ENCODE peak calls at places on chromosomes 1 and 21, in ten cellular contexts. One of them, this sample, is unnamed.

GRCh38 chr21:37578471-37579126 is 212.0 kb downstream of the DYRK1A start:
- DNase-seq in D341Med: no peak
- DNase-seq in stimulated activated CD4-positive, alpha-beta T cell treated with anti-CD3 and anti-CD28 coated beads, Interleukin-2, amount 100 ng/mL, for 48 hours: no peak
- DNase-seq in uterus: no peak
- DNase-seq in T-helper 22 cell: no peak
- DNase-seq in epithelial cell of esophagus: no peak
- DNase-seq in activated CD8-positive, alpha-beta memory T cell treated with anti-CD3 and anti-CD28 coated beads, Interleukin-2, amount 50 U/mL, for 48 hours: no peak
- DNase-seq in NCI-H1092 treated with DMSO at 0.1 percent for 48 hours: no peak
- DNase-seq in pancreas: no peak
- DNase-seq in GM10248: no peak
- DNase-seq in this sample: no peak

GRCh38 chr1:43358121-43358745 is 548 bp upstream of the CDC20 start:
- DNase-seq in D341Med: peak
- DNase-seq in epithelial cell of esophagus: peak
- DNase-seq in pancreas: no peak
- DNase-seq in T-helper 22 cell: no peak
- DNase-seq in uterus: no peak
- DNase-seq in NCI-H1092 treated with DMSO at 0.1 percent for 48 hours: no peak
- DNase-seq in activated CD8-positive, alpha-beta memory T cell treated with anti-CD3 and anti-CD28 coated beads, Interleukin-2, amount 50 U/mL, for 48 hours: no peak
- DNase-seq in GM10248: peak
- DNase-seq in stimulated activated CD4-positive, alpha-beta T cell treated with anti-CD3 and anti-CD28 coated beads, Interleukin-2, amount 100 ng/mL, for 48 hours: no peak
- DNase-seq in this sample: no peak

GRCh38 chr1:157784801-157785200 is 7.9 kb upstream of the FCRL2 start:
- DNase-seq in uterus: no peak
- DNase-seq in pancreas: no peak
- DNase-seq in D341Med: no peak
- DNase-seq in GM10248: no peak
- DNase-seq in NCI-H1092 treated with DMSO at 0.1 percent for 48 hours: no peak
- DNase-seq in stimulated activated CD4-positive, alpha-beta T cell treated with anti-CD3 and anti-CD28 coated beads, Interleukin-2, amount 100 ng/mL, for 48 hours: no peak
- DNase-seq in T-helper 22 cell: no peak
- DNase-seq in activated CD8-positive, alpha-beta memory T cell treated with anti-CD3 and anti-CD28 coated beads, Interleukin-2, amount 50 U/mL, for 48 hours: no peak
- DNase-seq in epithelial cell of esophagus: no peak
- DNase-seq in this sample: no peak

GRCh38 chr21:36719614-36720013 is 20.7 kb downstream of the SIM2 start:
- DNase-seq in epithelial cell of esophagus: no peak
- DNase-seq in uterus: no peak
- DNase-seq in activated CD8-positive, alpha-beta memory T cell treated with anti-CD3 and anti-CD28 coated beads, Interleukin-2, amount 50 U/mL, for 48 hours: no peak
- DNase-seq in GM10248: no peak
- DNase-seq in pancreas: peak
- DNase-seq in NCI-H1092 treated with DMSO at 0.1 percent for 48 hours: no peak
- DNase-seq in T-helper 22 cell: no peak
- DNase-seq in stimulated activated CD4-positive, alpha-beta T cell treated with anti-CD3 and anti-CD28 coated beads, Interleukin-2, amount 100 ng/mL, for 48 hours: no peak
- DNase-seq in D341Med: no peak
- DNase-seq in this sample: no peak

GRCh38 chr1:71093938-71094337 is 13.1 kb upstream of the ZRANB2 start:
- DNase-seq in D341Med: no peak
- DNase-seq in epithelial cell of esophagus: peak
- DNase-seq in NCI-H1092 treated with DMSO at 0.1 percent for 48 hours: no peak
- DNase-seq in activated CD8-positive, alpha-beta memory T cell treated with anti-CD3 and anti-CD28 coated beads, Interleukin-2, amount 50 U/mL, for 48 hours: no peak
- DNase-seq in pancreas: no peak
- DNase-seq in stimulated activated CD4-positive, alpha-beta T cell treated with anti-CD3 and anti-CD28 coated beads, Interleukin-2, amount 100 ng/mL, for 48 hours: no peak
- DNase-seq in GM10248: no peak
- DNase-seq in uterus: no peak
- DNase-seq in T-helper 22 cell: no peak
- DNase-seq in this sample: no peak

GRCh38 chr1:202998836-202999750 is 8.1 kb upstream of the TMEM183A start:
- DNase-seq in activated CD8-positive, alpha-beta memory T cell treated with anti-CD3 and anti-CD28 coated beads, Interleukin-2, amount 50 U/mL, for 48 hours: peak
- DNase-seq in D341Med: peak
- DNase-seq in GM10248: peak
- DNase-seq in epithelial cell of esophagus: peak
- DNase-seq in uterus: peak
- DNase-seq in NCI-H1092 treated with DMSO at 0.1 percent for 48 hours: peak
- DNase-seq in T-helper 22 cell: peak
- DNase-seq in pancreas: peak
- DNase-seq in stimulated activated CD4-positive, alpha-beta T cell treated with anti-CD3 and anti-CD28 coated beads, Interleukin-2, amount 100 ng/mL, for 48 hours: peak
- DNase-seq in this sample: no peak

GRCh38 chr1:20785907-20786309 is 1.2 kb downstream of the HP1BP3 start:
- DNase-seq in D341Med: peak
- DNase-seq in NCI-H1092 treated with DMSO at 0.1 percent for 48 hours: peak
- DNase-seq in stimulated activated CD4-positive, alpha-beta T cell treated with anti-CD3 and anti-CD28 coated beads, Interleukin-2, amount 100 ng/mL, for 48 hours: no peak
- DNase-seq in uterus: no peak
- DNase-seq in GM10248: peak
- DNase-seq in pancreas: no peak
- DNase-seq in epithelial cell of esophagus: no peak
- DNase-seq in T-helper 22 cell: no peak
- DNase-seq in activated CD8-positive, alpha-beta memory T cell treated with anti-CD3 and anti-CD28 coated beads, Interleukin-2, amount 50 U/mL, for 48 hours: no peak
- DNase-seq in this sample: no peak

GRCh38 chr1:88799433-88799832 is 91.9 kb downstream of the GTF2B start:
- DNase-seq in epithelial cell of esophagus: no peak
- DNase-seq in NCI-H1092 treated with DMSO at 0.1 percent for 48 hours: no peak
- DNase-seq in D341Med: no peak
- DNase-seq in stimulated activated CD4-positive, alpha-beta T cell treated with anti-CD3 and anti-CD28 coated beads, Interleukin-2, amount 100 ng/mL, for 48 hours: no peak
- DNase-seq in pancreas: no peak
- DNase-seq in GM10248: no peak
- DNase-seq in T-helper 22 cell: no peak
- DNase-seq in uterus: no peak
- DNase-seq in activated CD8-positive, alpha-beta memory T cell treated with anti-CD3 and anti-CD28 coated beads, Interleukin-2, amount 50 U/mL, for 48 hours: no peak
- DNase-seq in this sample: no peak

GRCh38 chr1:164155337-164155850 is 403.6 kb upstream of the PBX1 start:
- DNase-seq in NCI-H1092 treated with DMSO at 0.1 percent for 48 hours: no peak
- DNase-seq in epithelial cell of esophagus: no peak
- DNase-seq in stimulated activated CD4-positive, alpha-beta T cell treated with anti-CD3 and anti-CD28 coated beads, Interleukin-2, amount 100 ng/mL, for 48 hours: no peak
- DNase-seq in pancreas: no peak
- DNase-seq in D341Med: peak
- DNase-seq in activated CD8-positive, alpha-beta memory T cell treated with anti-CD3 and anti-CD28 coated beads, Interleukin-2, amount 50 U/mL, for 48 hours: no peak
- DNase-seq in GM10248: no peak
- DNase-seq in uterus: no peak
- DNase-seq in T-helper 22 cell: no peak
- DNase-seq in this sample: no peak

GRCh38 chr1:67144696-67145095 is 9.9 kb upstream of the C1orf141 start:
- DNase-seq in pancreas: no peak
- DNase-seq in T-helper 22 cell: no peak
- DNase-seq in D341Med: no peak
- DNase-seq in uterus: no peak
- DNase-seq in NCI-H1092 treated with DMSO at 0.1 percent for 48 hours: no peak
- DNase-seq in GM10248: peak
- DNase-seq in stimulated activated CD4-positive, alpha-beta T cell treated with anti-CD3 and anti-CD28 coated beads, Interleukin-2, amount 100 ng/mL, for 48 hours: no peak
- DNase-seq in activated CD8-positive, alpha-beta memory T cell treated with anti-CD3 and anti-CD28 coated beads, Interleukin-2, amount 50 U/mL, for 48 hours: no peak
- DNase-seq in epithelial cell of esophagus: peak
- DNase-seq in this sample: no peak

GRCh38 chr1:222554177-222554576 is 6.3 kb upstream of the HHIPL2 start:
- DNase-seq in GM10248: no peak
- DNase-seq in uterus: no peak
- DNase-seq in pancreas: no peak
- DNase-seq in T-helper 22 cell: no peak
- DNase-seq in activated CD8-positive, alpha-beta memory T cell treated with anti-CD3 and anti-CD28 coated beads, Interleukin-2, amount 50 U/mL, for 48 hours: no peak
- DNase-seq in stimulated activated CD4-positive, alpha-beta T cell treated with anti-CD3 and anti-CD28 coated beads, Interleukin-2, amount 100 ng/mL, for 48 hours: no peak
- DNase-seq in D341Med: no peak
- DNase-seq in NCI-H1092 treated with DMSO at 0.1 percent for 48 hours: no peak
- DNase-seq in epithelial cell of esophagus: no peak
- DNase-seq in this sample: no peak

GRCh38 chr1:36924282-36924791 is 110.0 kb downstream of the GRIK3 start:
- DNase-seq in D341Med: peak
- DNase-seq in NCI-H1092 treated with DMSO at 0.1 percent for 48 hours: peak
- DNase-seq in activated CD8-positive, alpha-beta memory T cell treated with anti-CD3 and anti-CD28 coated beads, Interleukin-2, amount 50 U/mL, for 48 hours: peak
- DNase-seq in stimulated activated CD4-positive, alpha-beta T cell treated with anti-CD3 and anti-CD28 coated beads, Interleukin-2, amount 100 ng/mL, for 48 hours: peak
- DNase-seq in T-helper 22 cell: no peak
- DNase-seq in epithelial cell of esophagus: peak
- DNase-seq in pancreas: peak
- DNase-seq in GM10248: peak
- DNase-seq in uterus: no peak
- DNase-seq in this sample: no peak

GRCh38 chr21:25898671-25899070 is 163.9 kb downstream of the GABPA start:
- DNase-seq in D341Med: no peak
- DNase-seq in activated CD8-positive, alpha-beta memory T cell treated with anti-CD3 and anti-CD28 coated beads, Interleukin-2, amount 50 U/mL, for 48 hours: no peak
- DNase-seq in stimulated activated CD4-positive, alpha-beta T cell treated with anti-CD3 and anti-CD28 coated beads, Interleukin-2, amount 100 ng/mL, for 48 hours: no peak
- DNase-seq in uterus: no peak
- DNase-seq in NCI-H1092 treated with DMSO at 0.1 percent for 48 hours: no peak
- DNase-seq in pancreas: no peak
- DNase-seq in T-helper 22 cell: no peak
- DNase-seq in GM10248: no peak
- DNase-seq in epithelial cell of esophagus: peak
- DNase-seq in this sample: no peak

GRCh38 chr21:37793660-37794059 is 122.6 kb downstream of the KCNJ6 start:
- DNase-seq in pancreas: no peak
- DNase-seq in T-helper 22 cell: no peak
- DNase-seq in epithelial cell of esophagus: peak
- DNase-seq in stimulated activated CD4-positive, alpha-beta T cell treated with anti-CD3 and anti-CD28 coated beads, Interleukin-2, amount 100 ng/mL, for 48 hours: no peak
- DNase-seq in activated CD8-positive, alpha-beta memory T cell treated with anti-CD3 and anti-CD28 coated beads, Interleukin-2, amount 50 U/mL, for 48 hours: no peak
- DNase-seq in NCI-H1092 treated with DMSO at 0.1 percent for 48 hours: no peak
- DNase-seq in uterus: no peak
- DNase-seq in GM10248: no peak
- DNase-seq in D341Med: no peak
- DNase-seq in this sample: no peak

GRCh38 chr1:241396747-241397691 is 40.0 kb upstream of the RGS7 start:
- DNase-seq in stimulated activated CD4-positive, alpha-beta T cell treated with anti-CD3 and anti-CD28 coated beads, Interleukin-2, amount 100 ng/mL, for 48 hours: no peak
- DNase-seq in uterus: no peak
- DNase-seq in GM10248: no peak
- DNase-seq in epithelial cell of esophagus: peak
- DNase-seq in NCI-H1092 treated with DMSO at 0.1 percent for 48 hours: no peak
- DNase-seq in activated CD8-positive, alpha-beta memory T cell treated with anti-CD3 and anti-CD28 coated beads, Interleukin-2, amount 50 U/mL, for 48 hours: no peak
- DNase-seq in T-helper 22 cell: no peak
- DNase-seq in D341Med: no peak
- DNase-seq in pancreas: no peak
- DNase-seq in this sample: no peak

GRCh38 chr21:33414068-33414467 is 10.9 kb downstream of the IFNGR2 start:
- DNase-seq in epithelial cell of esophagus: no peak
- DNase-seq in NCI-H1092 treated with DMSO at 0.1 percent for 48 hours: no peak
- DNase-seq in T-helper 22 cell: no peak
- DNase-seq in stimulated activated CD4-positive, alpha-beta T cell treated with anti-CD3 and anti-CD28 coated beads, Interleukin-2, amount 100 ng/mL, for 48 hours: no peak
- DNase-seq in activated CD8-positive, alpha-beta memory T cell treated with anti-CD3 and anti-CD28 coated beads, Interleukin-2, amount 50 U/mL, for 48 hours: no peak
- DNase-seq in GM10248: no peak
- DNase-seq in D341Med: no peak
- DNase-seq in pancreas: no peak
- DNase-seq in uterus: no peak
- DNase-seq in this sample: no peak

GRCh38 chr21:38121888-38122705 is 134.7 kb upstream of the KCNJ15 start:
- DNase-seq in T-helper 22 cell: no peak
- DNase-seq in activated CD8-positive, alpha-beta memory T cell treated with anti-CD3 and anti-CD28 coated beads, Interleukin-2, amount 50 U/mL, for 48 hours: no peak
- DNase-seq in stimulated activated CD4-positive, alpha-beta T cell treated with anti-CD3 and anti-CD28 coated beads, Interleukin-2, amount 100 ng/mL, for 48 hours: no peak
- DNase-seq in uterus: no peak
- DNase-seq in D341Med: no peak
- DNase-seq in epithelial cell of esophagus: peak
- DNase-seq in GM10248: no peak
- DNase-seq in NCI-H1092 treated with DMSO at 0.1 percent for 48 hours: no peak
- DNase-seq in pancreas: no peak
- DNase-seq in this sample: no peak

GRCh38 chr1:17046043-17046657 is 7.7 kb downstream of the SDHB start:
- DNase-seq in pancreas: no peak
- DNase-seq in uterus: no peak
- DNase-seq in T-helper 22 cell: no peak
- DNase-seq in NCI-H1092 treated with DMSO at 0.1 percent for 48 hours: peak
- DNase-seq in activated CD8-positive, alpha-beta memory T cell treated with anti-CD3 and anti-CD28 coated beads, Interleukin-2, amount 50 U/mL, for 48 hours: no peak
- DNase-seq in stimulated activated CD4-positive, alpha-beta T cell treated with anti-CD3 and anti-CD28 coated beads, Interleukin-2, amount 100 ng/mL, for 48 hours: no peak
- DNase-seq in epithelial cell of esophagus: peak
- DNase-seq in GM10248: peak
- DNase-seq in D341Med: peak
- DNase-seq in this sample: peak

GRCh38 chr1:68330391-68330790 is 98.1 kb upstream of the WLS start:
- DNase-seq in stimulated activated CD4-positive, alpha-beta T cell treated with anti-CD3 and anti-CD28 coated beads, Interleukin-2, amount 100 ng/mL, for 48 hours: no peak
- DNase-seq in GM10248: no peak
- DNase-seq in D341Med: no peak
- DNase-seq in pancreas: no peak
- DNase-seq in NCI-H1092 treated with DMSO at 0.1 percent for 48 hours: no peak
- DNase-seq in activated CD8-positive, alpha-beta memory T cell treated with anti-CD3 and anti-CD28 coated beads, Interleukin-2, amount 50 U/mL, for 48 hours: no peak
- DNase-seq in epithelial cell of esophagus: no peak
- DNase-seq in T-helper 22 cell: no peak
- DNase-seq in uterus: no peak
- DNase-seq in this sample: no peak

GRCh38 chr1:111412839-111413238 is 14.7 kb downstream of the OVGP1 start:
- DNase-seq in pancreas: no peak
- DNase-seq in uterus: no peak
- DNase-seq in activated CD8-positive, alpha-beta memory T cell treated with anti-CD3 and anti-CD28 coated beads, Interleukin-2, amount 50 U/mL, for 48 hours: no peak
- DNase-seq in D341Med: no peak
- DNase-seq in NCI-H1092 treated with DMSO at 0.1 percent for 48 hours: no peak
- DNase-seq in stimulated activated CD4-positive, alpha-beta T cell treated with anti-CD3 and anti-CD28 coated beads, Interleukin-2, amount 100 ng/mL, for 48 hours: no peak
- DNase-seq in T-helper 22 cell: no peak
- DNase-seq in epithelial cell of esophagus: no peak
- DNase-seq in GM10248: no peak
- DNase-seq in this sample: no peak

GRCh38 chr21:37082375-37082774 is 9.3 kb downstream of the TTC3 start:
- DNase-seq in GM10248: no peak
- DNase-seq in epithelial cell of esophagus: no peak
- DNase-seq in stimulated activated CD4-positive, alpha-beta T cell treated with anti-CD3 and anti-CD28 coated beads, Interleukin-2, amount 100 ng/mL, for 48 hours: no peak
- DNase-seq in uterus: no peak
- DNase-seq in pancreas: no peak
- DNase-seq in T-helper 22 cell: no peak
- DNase-seq in NCI-H1092 treated with DMSO at 0.1 percent for 48 hours: no peak
- DNase-seq in D341Med: no peak
- DNase-seq in activated CD8-positive, alpha-beta memory T cell treated with anti-CD3 and anti-CD28 coated beads, Interleukin-2, amount 50 U/mL, for 48 hours: no peak
- DNase-seq in this sample: no peak

GRCh38 chr1:82837261-82837660 is 1036.5 kb downstream of the ADGRL2 start:
- DNase-seq in activated CD8-positive, alpha-beta memory T cell treated with anti-CD3 and anti-CD28 coated beads, Interleukin-2, amount 50 U/mL, for 48 hours: no peak
- DNase-seq in pancreas: no peak
- DNase-seq in epithelial cell of esophagus: peak
- DNase-seq in stimulated activated CD4-positive, alpha-beta T cell treated with anti-CD3 and anti-CD28 coated beads, Interleukin-2, amount 100 ng/mL, for 48 hours: no peak
- DNase-seq in D341Med: no peak
- DNase-seq in uterus: no peak
- DNase-seq in GM10248: no peak
- DNase-seq in NCI-H1092 treated with DMSO at 0.1 percent for 48 hours: no peak
- DNase-seq in T-helper 22 cell: no peak
- DNase-seq in this sample: no peak

GRCh38 chr21:28439852-28440251 is 552.8 kb downstream of the LTN1 start:
- DNase-seq in stimulated activated CD4-positive, alpha-beta T cell treated with anti-CD3 and anti-CD28 coated beads, Interleukin-2, amount 100 ng/mL, for 48 hours: no peak
- DNase-seq in GM10248: no peak
- DNase-seq in epithelial cell of esophagus: no peak
- DNase-seq in activated CD8-positive, alpha-beta memory T cell treated with anti-CD3 and anti-CD28 coated beads, Interleukin-2, amount 50 U/mL, for 48 hours: no peak
- DNase-seq in pancreas: no peak
- DNase-seq in T-helper 22 cell: no peak
- DNase-seq in uterus: no peak
- DNase-seq in D341Med: no peak
- DNase-seq in NCI-H1092 treated with DMSO at 0.1 percent for 48 hours: no peak
- DNase-seq in this sample: no peak

GRCh38 chr1:43460988-43461693 is 7.4 kb upstream of the HYI start:
- DNase-seq in activated CD8-positive, alpha-beta memory T cell treated with anti-CD3 and anti-CD28 coated beads, Interleukin-2, amount 50 U/mL, for 48 hours: no peak
- DNase-seq in uterus: no peak
- DNase-seq in GM10248: no peak
- DNase-seq in pancreas: no peak
- DNase-seq in T-helper 22 cell: no peak
- DNase-seq in D341Med: no peak
- DNase-seq in stimulated activated CD4-positive, alpha-beta T cell treated with anti-CD3 and anti-CD28 coated beads, Interleukin-2, amount 100 ng/mL, for 48 hours: no peak
- DNase-seq in NCI-H1092 treated with DMSO at 0.1 percent for 48 hours: no peak
- DNase-seq in epithelial cell of esophagus: no peak
- DNase-seq in this sample: no peak

GRCh38 chr1:6052543-6053205 is 7.0 kb downstream of the KCNAB2 start:
- DNase-seq in GM10248: peak
- DNase-seq in pancreas: peak
- DNase-seq in D341Med: peak
- DNase-seq in epithelial cell of esophagus: peak
- DNase-seq in T-helper 22 cell: no peak
- DNase-seq in activated CD8-positive, alpha-beta memory T cell treated with anti-CD3 and anti-CD28 coated beads, Interleukin-2, amount 50 U/mL, for 48 hours: peak
- DNase-seq in NCI-H1092 treated with DMSO at 0.1 percent for 48 hours: peak
- DNase-seq in stimulated activated CD4-positive, alpha-beta T cell treated with anti-CD3 and anti-CD28 coated beads, Interleukin-2, amount 100 ng/mL, for 48 hours: peak
- DNase-seq in uterus: peak
- DNase-seq in this sample: peak

GRCh38 chr1:156477526-156478249 is 22.9 kb downstream of the MEF2D start:
- DNase-seq in T-helper 22 cell: no peak
- DNase-seq in activated CD8-positive, alpha-beta memory T cell treated with anti-CD3 and anti-CD28 coated beads, Interleukin-2, amount 50 U/mL, for 48 hours: no peak
- DNase-seq in uterus: no peak
- DNase-seq in GM10248: no peak
- DNase-seq in NCI-H1092 treated with DMSO at 0.1 percent for 48 hours: no peak
- DNase-seq in D341Med: no peak
- DNase-seq in pancreas: no peak
- DNase-seq in stimulated activated CD4-positive, alpha-beta T cell treated with anti-CD3 and anti-CD28 coated beads, Interleukin-2, amount 100 ng/mL, for 48 hours: no peak
- DNase-seq in epithelial cell of esophagus: no peak
- DNase-seq in this sample: no peak

GRCh38 chr21:14554948-14555347 is 8.8 kb upstream of the SAMSN1 start:
- DNase-seq in activated CD8-positive, alpha-beta memory T cell treated with anti-CD3 and anti-CD28 coated beads, Interleukin-2, amount 50 U/mL, for 48 hours: no peak
- DNase-seq in epithelial cell of esophagus: peak
- DNase-seq in stimulated activated CD4-positive, alpha-beta T cell treated with anti-CD3 and anti-CD28 coated beads, Interleukin-2, amount 100 ng/mL, for 48 hours: no peak
- DNase-seq in uterus: no peak
- DNase-seq in T-helper 22 cell: no peak
- DNase-seq in NCI-H1092 treated with DMSO at 0.1 percent for 48 hours: no peak
- DNase-seq in D341Med: no peak
- DNase-seq in pancreas: no peak
- DNase-seq in GM10248: no peak
- DNase-seq in this sample: no peak

GRCh38 chr1:30512922-30513265 is 210.5 kb downstream of the MATN1 start:
- DNase-seq in pancreas: no peak
- DNase-seq in epithelial cell of esophagus: no peak
- DNase-seq in uterus: no peak
- DNase-seq in D341Med: peak
- DNase-seq in GM10248: no peak
- DNase-seq in activated CD8-positive, alpha-beta memory T cell treated with anti-CD3 and anti-CD28 coated beads, Interleukin-2, amount 50 U/mL, for 48 hours: no peak
- DNase-seq in T-helper 22 cell: no peak
- DNase-seq in stimulated activated CD4-positive, alpha-beta T cell treated with anti-CD3 and anti-CD28 coated beads, Interleukin-2, amount 100 ng/mL, for 48 hours: no peak
- DNase-seq in NCI-H1092 treated with DMSO at 0.1 percent for 48 hours: no peak
- DNase-seq in this sample: no peak